ENCODE peak calls at places on chromosomes 13 and 19, in ten cellular contexts. B is cardiac muscle cell; A is astrocyte; I is hepatocyte; X is left lung; Z is tibial nerve; D is adrenal gland; P is MM.1S; U is Peyer's patch; E is CD8-positive, alpha-beta T cell. L is an unnamed sample. For H3K27me3 and H3K4me1, the result is how much of the 10 kb centered on the place peaks cover.

GRCh38 chr19:42394751-42395150 is 4.7 kb upstream of the CNFN start:
- DNase-seq in B (peak), A (no peak), I (no peak), X (no peak), Z (no peak), D (no peak), P (no peak), U (no peak), E (no peak), L (no peak)

GRCh38 chr13:114260818-114261217 is 20.6 kb upstream of the UPF3A start:
- DNase-seq in B (no peak), A (no peak), I (no peak), X (no peak), Z (no peak), D (no peak), P (no peak), U (no peak), E (no peak), L (no peak)

GRCh38 chr13:102798653-102799543 is at the start of the genes BIVM and POGLUT2:
- DNase-seq in B (peak), A (peak), I (peak), X (peak), Z (peak), D (peak), P (peak), U (peak), E (peak), L (peak)

GRCh38 chr19:57813919-57814504 is 701 bp downstream of the ZNF552 start:
- DNase-seq in B (peak), A (no peak), I (peak), X (no peak), Z (no peak), D (no peak), P (no peak), U (no peak), E (no peak), L (no peak)

GRCh38 chr13:92833071-92833470 is 393.5 kb upstream of the GPC6 start:
- DNase-seq in B (peak), A (no peak), I (no peak), X (no peak), Z (no peak), D (no peak), P (no peak), U (no peak), E (no peak), L (no peak)

GRCh38 chr13:109088528-109088927 is 459.1 kb downstream of the MYO16 start:
- DNase-seq in B (peak), A (no peak), I (no peak), X (peak), Z (no peak), D (no peak), P (no peak), U (no peak), E (no peak), L (no peak)

GRCh38 chr19:43574424-43575155 is 737 bp downstream of the XRCC1 start:
- DNase-seq in B (peak), A (peak), I (no peak), X (no peak), Z (no peak), D (peak), P (no peak), U (no peak), E (no peak), L (no peak)

GRCh38 chr13:42569576-42570344 is 4.2 kb upstream of the TNFSF11 start:
- DNase-seq in B (no peak), A (no peak), I (no peak), X (no peak), Z (no peak), D (no peak), P (no peak), U (no peak), E (no peak), L (no peak)

GRCh38 chr19:38735257-38735686 is 9.0 kb downstream of the CAPN12 start:
- DNase-seq in B (no peak), A (no peak), I (peak), X (no peak), Z (no peak), D (peak), P (no peak), U (peak), E (no peak), L (no peak)

GRCh38 chr19:42129399-42130253 is 2.6 kb downstream of the POU2F2 start:
- DNase-seq in B (peak), A (no peak), I (no peak), X (no peak), Z (peak), D (peak), P (peak), U (peak), E (no peak), L (peak)

GRCh38 chr13:50609016-50609415 is 234.5 kb downstream of the DLEU7 start:
- DNase-seq in B (no peak), A (no peak), I (no peak), X (no peak), Z (no peak), D (no peak), P (no peak), U (no peak), E (no peak), L (no peak)

GRCh38 chr19:19445911-19446361 is 40.5 kb downstream of the GATAD2A start:
- DNase-seq in B (no peak), A (peak), I (no peak), X (no peak), Z (no peak), D (no peak), P (no peak), U (no peak), E (no peak), L (peak)

GRCh38 chr19:19444694-19445155 is 39.2 kb downstream of the GATAD2A start:
- DNase-seq in B (peak), A (peak), I (no peak), X (no peak), Z (no peak), D (no peak), P (no peak), U (peak), E (no peak), L (no peak)

GRCh38 chr19:19445288-19445687 is 39.8 kb downstream of the GATAD2A start:
- DNase-seq in B (no peak), A (no peak), I (no peak), X (no peak), Z (no peak), D (no peak), P (no peak), U (no peak), E (no peak), L (no peak)

GRCh38 chr19:19443902-19444693 is 38.6 kb downstream of the GATAD2A start:
- DNase-seq in B (no peak), A (no peak), I (no peak), X (no peak), Z (no peak), D (no peak), P (no peak), U (no peak), E (no peak), L (no peak)

DNA sequence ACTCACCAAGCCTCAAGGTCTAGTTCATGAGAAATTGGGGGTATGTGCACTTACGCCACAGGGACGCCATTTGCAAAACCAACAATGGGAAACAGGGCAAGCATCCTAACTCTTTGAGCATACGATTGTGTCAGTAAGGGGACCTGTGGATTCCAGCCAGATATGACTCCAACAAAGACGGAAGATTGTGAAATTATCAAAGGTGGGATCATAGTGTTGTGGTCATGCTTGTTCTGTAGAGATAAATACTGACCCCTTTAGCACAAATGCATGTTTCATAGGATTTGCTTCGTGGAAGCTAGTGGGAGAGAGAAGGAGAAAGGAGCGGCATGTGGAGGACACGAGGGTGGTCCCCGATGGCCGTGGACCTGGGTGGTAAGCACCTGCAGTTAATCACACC is 37.8 kb downstream of the GATAD2A start:
- DNase-seq in B (no peak), A (no peak), I (no peak), X (no peak), Z (no peak), D (no peak), P (no peak), U (no peak), E (no peak), L (no peak)
- H3K27me3 ChIP-seq in B (under half), A (under half), I (under half), X (under half), Z (under half), D (under half), P (under half), U (under half), E (under half), L (under half)

GRCh38 chr13:113121928-113122420 is 625 bp upstream of the F10 start:
- DNase-seq in B (no peak), A (no peak), I (no peak), X (peak), Z (no peak), D (peak), P (no peak), U (no peak), E (no peak), L (no peak)

GRCh38 chr13:113124211-113125025 is 1.8 kb downstream of the F10 start:
- DNase-seq in B (no peak), A (no peak), I (no peak), X (no peak), Z (no peak), D (peak), P (no peak), U (no peak), E (no peak), L (no peak)

GRCh38 chr13:113122571-113123225 is at the start of gene F10:
- DNase-seq in B (peak), A (no peak), I (peak), X (peak), Z (peak), D (peak), P (no peak), U (peak), E (no peak), L (no peak)

GRCh38 chr13:113121183-113121927 is 1.2 kb upstream of the F10 start:
- DNase-seq in B (no peak), A (no peak), I (no peak), X (peak), Z (no peak), D (peak), P (no peak), U (no peak), E (no peak), L (no peak)

GRCh38 chr13:113123226-113124150 is 889 bp downstream of the F10 start:
- DNase-seq in B (no peak), A (no peak), I (no peak), X (no peak), Z (no peak), D (peak), P (no peak), U (no peak), E (no peak), L (no peak)
- H3K4me1 ChIP-seq in B (under half), A (under half), I (under half), X (under half), Z (under half), D (under half), P (under half), U (under half), E (under half), L (under half)

DNA sequence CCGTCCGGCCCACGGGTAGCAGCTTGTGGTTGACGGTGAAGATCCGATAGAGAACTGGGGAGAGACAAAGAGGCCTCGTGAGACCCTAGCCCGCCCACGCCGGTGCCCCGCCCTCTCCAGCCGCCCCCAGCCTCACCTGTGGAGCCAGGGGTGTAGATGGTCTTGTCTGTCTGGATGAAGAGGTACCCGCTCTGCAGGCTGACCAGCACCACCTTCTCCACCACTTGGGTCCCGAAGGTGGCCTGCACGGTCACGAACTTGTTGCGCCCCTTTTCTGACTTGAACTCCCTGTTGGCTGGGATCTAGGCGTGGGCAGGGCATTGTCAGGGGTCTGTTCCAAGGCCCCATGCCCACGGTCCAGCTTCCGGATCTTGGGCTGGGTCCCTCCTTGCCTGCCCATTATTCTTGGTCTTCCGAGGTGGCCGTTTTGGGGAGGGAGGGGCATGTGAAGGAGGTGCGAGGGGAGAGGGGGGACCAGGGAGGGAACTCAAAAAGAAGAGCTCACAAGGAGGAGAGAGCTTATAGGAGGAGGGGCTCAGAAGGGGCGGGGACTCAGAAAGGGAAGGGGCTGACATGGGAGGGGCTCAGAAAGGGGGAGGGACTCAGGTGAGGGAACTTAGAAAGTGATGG is 2.2 kb downstream of the C3 start:
- DNase-seq in B (no peak), A (no peak), I (no peak), X (peak), Z (no peak), D (no peak), P (no peak), U (no peak), E (no peak), L (no peak)
- TF ChIP-seq CTCF in B (no peak), A (no peak), I (no peak), X (no peak), Z (no peak), D (no peak), P (no peak), U (no peak), E (no peak), L (no peak)

GRCh38 chr13:27427663-27428062 is 3.2 kb downstream of the GTF3A start:
- DNase-seq in B (no peak), A (no peak), I (no peak), X (no peak), Z (peak), D (peak), P (no peak), U (no peak), E (no peak), L (no peak)

GRCh38 chr13:27425918-27426630 is 1.7 kb downstream of the GTF3A start:
- DNase-seq in B (peak), A (peak), I (peak), X (peak), Z (peak), D (peak), P (peak), U (peak), E (peak), L (peak)

GRCh38 chr13:27425151-27425917 is 915 bp downstream of the GTF3A start:
- DNase-seq in B (peak), A (peak), I (no peak), X (no peak), Z (no peak), D (peak), P (no peak), U (no peak), E (no peak), L (no peak)

GRCh38 chr13:27423333-27423732 is 1.1 kb upstream of the GTF3A start:
- DNase-seq in B (no peak), A (no peak), I (no peak), X (no peak), Z (no peak), D (no peak), P (no peak), U (no peak), E (no peak), L (no peak)

DNA sequence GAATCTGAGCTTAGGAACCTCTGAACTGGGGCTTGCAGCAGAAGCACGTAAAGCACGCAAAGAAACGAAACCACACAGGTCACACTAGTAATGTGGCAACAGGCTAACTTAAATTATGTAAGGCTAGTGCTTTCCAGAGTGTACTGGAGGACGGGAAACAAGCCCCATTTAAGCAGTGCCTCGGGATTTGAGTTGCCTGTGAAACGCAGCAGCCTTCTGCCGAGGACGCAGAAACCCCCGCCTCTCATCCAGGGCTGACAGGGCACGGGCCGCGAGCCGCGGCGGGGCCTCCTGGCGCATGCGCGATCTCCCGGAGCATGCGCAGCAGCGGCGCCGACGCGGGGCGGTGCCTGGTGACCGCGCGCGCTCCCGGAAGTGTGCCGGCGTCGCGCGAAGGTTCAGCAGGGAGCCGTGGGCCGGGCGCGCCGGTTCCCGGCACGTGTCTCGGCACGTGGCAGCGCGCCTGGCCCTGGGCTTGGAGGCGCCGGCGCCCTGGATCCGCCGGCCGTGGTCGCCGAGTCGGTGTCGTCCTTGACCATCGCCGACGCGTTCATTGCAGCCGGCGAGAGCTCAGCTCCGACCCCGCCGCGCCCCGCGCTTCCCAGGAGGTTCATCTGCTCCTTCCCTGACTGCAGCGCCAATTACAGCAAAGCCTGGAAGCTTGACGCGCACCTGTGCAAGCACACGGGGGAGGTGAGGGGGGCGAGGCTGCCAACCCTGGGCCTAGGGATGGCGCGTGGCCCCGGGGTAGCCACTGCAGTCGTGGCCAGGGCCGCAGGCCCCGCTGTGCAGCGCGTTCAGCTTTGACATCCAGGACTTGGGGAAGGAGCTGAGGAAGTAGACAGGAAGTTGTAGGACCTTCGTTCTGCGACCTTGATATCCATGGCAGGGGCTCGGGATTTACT is at the start of gene GTF3A:
- DNase-seq in B (peak), A (peak), I (peak), X (peak), Z (peak), D (peak), P (peak), U (peak), E (peak), L (peak)
- H3K27me3 ChIP-seq in B (under half), A (under half), I (under half), X (under half), Z (under half), D (under half), P (under half), U (under half), E (under half), L (under half)

GRCh38 chr13:33207616-33207964 is 78.0 kb downstream of the STARD13 start:
- DNase-seq in B (peak), A (peak), I (peak), X (no peak), Z (no peak), D (peak), P (no peak), U (no peak), E (no peak), L (peak)
- H3K4me1 ChIP-seq in B (under half), A (under half), I (under half), X (under half), Z (under half), D (half or more), P (under half), U (under half), E (under half), L (under half)

L was measured in foreskin keratinocyte.